ENCODE peak calls at places on chromosomes 16 and 17, in six cellular contexts. D is heart left ventricle, N is stomach, Q is HCT116, T is adrenal gland, S is A549. K is an unnamed sample.

GRCh38 chr16:85246473-85246872 is 134.2 kb upstream of the CIBAR2 start:
- DNase-seq in D (no peak), N (no peak), Q (no peak), T (no peak), S (no peak), K (no peak)

GRCh38 chr17:67995568-67996191 is 589 bp downstream of the C17orf58 start:
- DNase-seq in D (no peak), N (peak), Q (no peak), T (no peak), S (no peak), K (peak)

GRCh38 chr17:36036240-36036639 is 18.5 kb upstream of the CCL23 start:
- DNase-seq in D (no peak), N (no peak), Q (no peak), T (peak), S (no peak), K (no peak)

GRCh38 chr16:66572356-66572755 is 6.1 kb downstream of the CMTM1 start:
- DNase-seq in D (no peak), N (no peak), Q (no peak), T (no peak), S (no peak), K (no peak)

GRCh38 chr16:86044881-86045600 is 146.1 kb downstream of the IRF8 start:
- DNase-seq in D (no peak), N (peak), Q (no peak), T (no peak), S (no peak), K (no peak)

GRCh38 chr16:30585022-30585399 is 486 bp downstream of the ZNF785 start:
- DNase-seq in D (no peak), N (no peak), Q (no peak), T (no peak), S (no peak), K (no peak)

GRCh38 chr17:8152981-8153549 is 861 bp upstream of the PER1 start:
- DNase-seq in D (peak), N (no peak), Q (no peak), T (no peak), S (no peak), K (peak)

GRCh38 chr17:35708951-35709350 is 22.5 kb upstream of the RASL10B start:
- DNase-seq in D (no peak), N (no peak), Q (no peak), T (no peak), S (no peak), K (no peak)

GRCh38 chr17:36901506-36901905 is 35.8 kb upstream of the LHX1 start:
- DNase-seq in D (no peak), N (no peak), Q (no peak), T (no peak), S (peak), K (no peak)

GRCh38 chr17:50238594-50239287 is 35.5 kb upstream of the TMEM92 start:
- DNase-seq in D (no peak), N (no peak), Q (no peak), T (no peak), S (peak), K (no peak)

GRCh38 chr17:38768417-38768816 is 15.9 kb downstream of the PSMB3 start:
- DNase-seq in D (no peak), N (no peak), Q (no peak), T (peak), S (no peak), K (no peak)

GRCh38 chr17:73010414-73010813 is 82.1 kb downstream of the SLC39A11 start:
- DNase-seq in D (no peak), N (no peak), Q (no peak), T (no peak), S (no peak), K (no peak)

GRCh38 chr17:75524971-75525805 is at the start of gene LLGL2:
- DNase-seq in D (peak), N (peak), Q (peak), T (peak), S (peak), K (peak)

GRCh38 chr17:28950752-28951427 is 428 bp downstream of the PHF12 start:
- DNase-seq in D (peak), N (no peak), Q (no peak), T (no peak), S (no peak), K (peak)

GRCh38 chr16:12584488-12585233 is 219.0 kb downstream of the CPPED1 start:
- DNase-seq in D (no peak), N (no peak), Q (no peak), T (no peak), S (no peak), K (peak)

GRCh38 chr17:64406321-64407200 is 15.9 kb upstream of the PECAM1 start:
- DNase-seq in D (no peak), N (no peak), Q (no peak), T (peak), S (peak), K (no peak)

GRCh38 chr17:49995055-49995738 is at the start of gene DLX3:
- DNase-seq in D (peak), N (peak), Q (no peak), T (peak), S (peak), K (peak)

GRCh38 chr16:83652898-83653297 is 154.9 kb upstream of the HSBP1 start:
- DNase-seq in D (no peak), N (no peak), Q (no peak), T (no peak), S (no peak), K (no peak)

GRCh38 chr16:57245472-57246113 is 534 bp downstream of the ARL2BP start:
- DNase-seq in D (peak), N (peak), Q (peak), T (no peak), S (no peak), K (no peak)

GRCh38 chr16:4420703-4421102 is 4.3 kb upstream of the CORO7 start:
- DNase-seq in D (no peak), N (no peak), Q (no peak), T (no peak), S (no peak), K (no peak)

GRCh38 chr16:88466175-88466862 is 13.2 kb downstream of the ZFPM1 start:
- DNase-seq in D (no peak), N (no peak), Q (no peak), T (no peak), S (no peak), K (no peak)

GRCh38 chr17:40298726-40299125 is 10.3 kb upstream of the RARA start:
- DNase-seq in D (no peak), N (no peak), Q (no peak), T (no peak), S (no peak), K (no peak)

GRCh38 chr16:88779406-88780099 is 5.5 kb downstream of the PIEZO1 start:
- DNase-seq in D (peak), N (no peak), Q (no peak), T (no peak), S (no peak), K (no peak)

GRCh38 chr16:72501739-72502653 is 330.0 kb upstream of the PMFBP1 start:
- DNase-seq in D (no peak), N (peak), Q (peak), T (peak), S (peak), K (no peak)

GRCh38 chr16:3071655-3072054 is 6.2 kb downstream of the IL32 start:
- DNase-seq in D (no peak), N (no peak), Q (no peak), T (no peak), S (no peak), K (no peak)

GRCh38 chr17:68399638-68400403 is 57.5 kb downstream of the WIPI1 start:
- DNase-seq in D (no peak), N (no peak), Q (no peak), T (no peak), S (no peak), K (no peak)

GRCh38 chr17:18954321-18954720 is 2.4 kb downstream of the SLC5A10 start:
- DNase-seq in D (no peak), N (no peak), Q (no peak), T (no peak), S (no peak), K (no peak)

GRCh38 chr17:5042152-5043022 is 7.2 kb upstream of the SLC52A1 start:
- DNase-seq in D (no peak), N (no peak), Q (no peak), T (no peak), S (no peak), K (no peak)
- H3K27ac ChIP-seq in D (no peak), N (no peak), Q (no peak), T (no peak), S (no peak), K (no peak)

GRCh38 chr17:51722994-51723393 is 435.5 kb downstream of the CA10 start:
- DNase-seq in D (no peak), N (no peak), Q (no peak), T (no peak), S (no peak), K (no peak)
- TF ChIP-seq POLR2A in D (no peak), N (no peak), Q (no peak), T (no peak), S (no peak), K (no peak)

GRCh38 chr16:64656471-64656870 is 465.4 kb downstream of the CDH11 start:
- DNase-seq in D (no peak), N (no peak), Q (no peak), T (no peak), S (no peak), K (no peak)
- H3K27ac ChIP-seq in D (no peak), N (no peak), Q (no peak), T (no peak), S (no peak), K (no peak)

GRCh38 chr17:787641-788221 is 5.6 kb downstream of the MRM3 start:
- DNase-seq in D (no peak), N (peak), Q (no peak), T (no peak), S (no peak), K (no peak)
- TF ChIP-seq POLR2A in D (no peak), N (no peak), Q (no peak), T (no peak), S (no peak), K (no peak)

GRCh38 chr16:17159616-17160015 is 311.1 kb downstream of the XYLT1 start:
- DNase-seq in D (no peak), N (no peak), Q (no peak), T (no peak), S (no peak), K (no peak)
- H3K27ac ChIP-seq in D (no peak), N (no peak), Q (no peak), T (no peak), S (no peak), K (no peak)

GRCh38 chr16:69508033-69508432 is 57.7 kb upstream of the NFAT5 start:
- DNase-seq in D (no peak), N (no peak), Q (no peak), T (no peak), S (no peak), K (no peak)

GRCh38 chr16:69509125-69509524 is 56.6 kb upstream of the NFAT5 start:
- DNase-seq in D (no peak), N (no peak), Q (no peak), T (no peak), S (no peak), K (no peak)

GRCh38 chr16:69514366-69514765 is 51.4 kb upstream of the NFAT5 start:
- DNase-seq in D (no peak), N (no peak), Q (no peak), T (no peak), S (no peak), K (no peak)

GRCh38 chr16:69513180-69513966 is 52.4 kb upstream of the NFAT5 start:
- DNase-seq in D (no peak), N (no peak), Q (no peak), T (no peak), S (no peak), K (no peak)

DNA sequence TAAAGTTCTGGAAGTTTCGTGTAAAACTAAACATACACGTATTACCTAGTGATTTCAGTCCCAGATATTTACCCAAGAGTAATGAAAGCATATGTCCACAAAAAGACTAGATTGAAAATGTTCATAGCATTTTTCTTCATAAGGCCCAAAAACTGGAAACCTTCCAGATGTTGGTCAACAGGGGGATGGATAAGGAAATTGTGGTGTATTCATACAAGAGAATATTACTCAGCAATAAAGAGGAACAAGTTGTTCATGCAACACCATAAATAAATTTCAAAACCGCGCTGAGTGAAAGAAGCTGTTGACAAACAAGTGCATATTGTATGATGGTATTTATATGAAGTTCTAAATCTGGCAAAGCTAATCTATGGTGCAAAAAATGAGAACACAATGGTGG is 54.1 kb upstream of the NFAT5 start:
- DNase-seq in D (no peak), N (no peak), Q (no peak), T (no peak), S (no peak), K (no peak)
- TF ChIP-seq POLR2A in D (no peak), N (no peak), Q (no peak), T (no peak), S (no peak), K (no peak)

GRCh38 chr17:338442-339192 is 14.0 kb downstream of the RPH3AL start:
- DNase-seq in D (no peak), N (peak), Q (no peak), T (peak), S (no peak), K (no peak)
- H3K27ac ChIP-seq in D (no peak), N (peak), Q (no peak), T (no peak), S (peak), K (no peak)

DNA sequence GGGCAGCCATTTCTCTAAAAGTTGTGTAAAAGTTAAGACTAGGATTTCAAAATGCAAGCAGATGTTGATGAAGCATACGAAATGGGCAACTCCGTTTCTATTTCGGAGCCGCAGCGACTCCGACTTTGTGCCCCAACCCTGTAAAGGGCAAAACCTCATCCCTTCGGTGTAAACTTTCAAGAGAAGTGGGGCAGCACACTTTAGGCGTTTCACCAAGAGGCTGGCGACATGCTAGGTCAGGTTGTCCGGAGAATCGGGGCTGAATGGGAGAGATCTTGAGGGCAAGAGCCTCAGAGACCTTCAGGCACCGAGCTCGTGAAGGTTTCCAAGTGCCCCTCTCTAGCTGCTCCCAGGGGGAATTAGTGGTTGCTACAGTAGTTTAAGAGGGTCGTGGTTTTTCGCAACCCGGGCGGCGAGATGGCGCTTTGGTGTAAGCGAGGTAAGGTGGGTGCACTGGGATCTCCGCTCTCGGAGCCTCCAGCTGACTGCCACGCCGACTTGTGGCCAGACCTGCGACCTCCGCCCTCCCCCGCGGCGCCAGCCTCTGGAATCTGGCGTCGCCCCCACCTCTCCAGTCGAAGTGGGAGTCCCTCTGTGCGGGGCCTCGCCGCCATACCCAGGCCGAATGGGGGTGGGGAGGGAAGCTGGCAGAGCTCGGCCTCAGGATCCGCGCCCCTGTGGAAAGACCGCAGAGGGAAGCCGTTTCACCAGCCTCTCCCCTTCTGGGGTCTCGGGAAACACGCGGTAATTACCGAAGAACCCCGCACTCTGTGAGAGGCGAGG is 979 bp upstream of the HEXIM2 start:
- DNase-seq in D (peak), N (peak), Q (no peak), T (peak), S (peak), K (peak)
- TF ChIP-seq POLR2A in D (no peak), N (no peak), Q (no peak), T (no peak), S (peak), K (no peak)

GRCh38 chr16:50835358-50836060 is 93.6 kb downstream of the CYLD start:
- DNase-seq in D (no peak), N (no peak), Q (no peak), T (no peak), S (no peak), K (no peak)
- H3K27ac ChIP-seq in D (no peak), N (no peak), Q (no peak), T (no peak), S (no peak), K (no peak)

DNA sequence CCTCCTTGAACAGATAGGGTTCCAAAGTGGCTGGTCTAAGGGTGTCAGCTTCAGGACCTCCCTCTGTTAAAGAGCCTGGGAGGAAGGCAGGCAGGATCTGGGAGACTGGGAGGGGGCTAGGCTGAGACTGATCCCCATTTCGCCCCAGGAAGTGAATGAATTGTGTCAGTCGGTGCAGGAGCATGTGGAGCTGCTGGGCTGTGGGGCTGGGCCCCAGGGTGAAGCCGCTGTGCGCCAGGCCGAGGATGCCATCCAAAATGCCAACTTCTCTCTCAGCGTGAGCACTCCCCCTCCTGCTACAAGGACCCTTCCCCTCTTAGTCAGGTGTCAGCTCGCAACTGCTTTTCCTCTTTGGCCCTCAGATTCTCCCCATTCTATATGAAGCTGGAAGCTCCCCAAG is 6.1 kb downstream of the CARMIL2 start:
- DNase-seq in D (no peak), N (no peak), Q (no peak), T (no peak), S (no peak), K (peak)
- TF ChIP-seq POLR2A in D (no peak), N (no peak), Q (no peak), T (no peak), S (no peak), K (no peak)

K was measured in uterus.